ENCODE peak calls at places on chromosomes 13 and 19, in six cellular contexts. E is ovary, R is esophagus muscularis mucosa, D is neural progenitor cell, B is tibial artery, A is uterus. Q is an unnamed sample.

GRCh38 chr19:46697142-46697960 is 19.6 kb downstream of the PRKD2 start:
- DNase-seq in E (peak), R (peak), D (peak), B (peak), A (peak), Q (no peak)

GRCh38 chr19:7562646-7563393 is 27.3 kb downstream of the PNPLA6 start:
- DNase-seq in E (no peak), R (no peak), D (peak), B (no peak), A (no peak), Q (no peak)

GRCh38 chr19:8423821-8424223 is 10.7 kb downstream of the MARCHF2 start:
- DNase-seq in E (peak), R (peak), D (no peak), B (peak), A (peak), Q (peak)

GRCh38 chr19:36152061-36152885 is at the start of gene COX7A1:
- DNase-seq in E (peak), R (peak), D (no peak), B (peak), A (peak), Q (no peak)

GRCh38 chr13:106569233-106570095 is 1.5 kb upstream of the ARGLU1 start:
- DNase-seq in E (no peak), R (no peak), D (no peak), B (no peak), A (no peak), Q (no peak)

GRCh38 chr19:12272980-12273901 is 21.4 kb downstream of the ZNF44 start:
- DNase-seq in E (no peak), R (no peak), D (no peak), B (no peak), A (no peak), Q (no peak)

GRCh38 chr19:46069841-46070341 is 29.1 kb upstream of the IGFL4 start:
- DNase-seq in E (no peak), R (no peak), D (no peak), B (no peak), A (no peak), Q (peak)

GRCh38 chr19:6421075-6422014 is 3.3 kb downstream of the KHSRP start:
- DNase-seq in E (no peak), R (no peak), D (no peak), B (no peak), A (no peak), Q (no peak)

GRCh38 chr19:23384858-23385257 is 10.4 kb downstream of the ZNF91 start:
- DNase-seq in E (no peak), R (no peak), D (no peak), B (no peak), A (no peak), Q (no peak)

GRCh38 chr13:27481766-27482165 is 31.4 kb upstream of the MTIF3 start:
- DNase-seq in E (peak), R (no peak), D (peak), B (no peak), A (peak), Q (no peak)

GRCh38 chr13:72217142-72217541 is 350.1 kb upstream of the DACH1 start:
- DNase-seq in E (no peak), R (no peak), D (no peak), B (no peak), A (no peak), Q (no peak)

GRCh38 chr19:39083983-39084731 is at the start of gene ACP7:
- DNase-seq in E (no peak), R (no peak), D (peak), B (no peak), A (no peak), Q (no peak)

GRCh38 chr19:43789029-43789428 is 8.3 kb upstream of the KCNN4 start:
- DNase-seq in E (no peak), R (no peak), D (peak), B (no peak), A (no peak), Q (no peak)

GRCh38 chr19:45428385-45429231 is 4.9 kb upstream of the ERCC1 start:
- DNase-seq in E (no peak), R (no peak), D (peak), B (peak), A (peak), Q (no peak)

DNA sequence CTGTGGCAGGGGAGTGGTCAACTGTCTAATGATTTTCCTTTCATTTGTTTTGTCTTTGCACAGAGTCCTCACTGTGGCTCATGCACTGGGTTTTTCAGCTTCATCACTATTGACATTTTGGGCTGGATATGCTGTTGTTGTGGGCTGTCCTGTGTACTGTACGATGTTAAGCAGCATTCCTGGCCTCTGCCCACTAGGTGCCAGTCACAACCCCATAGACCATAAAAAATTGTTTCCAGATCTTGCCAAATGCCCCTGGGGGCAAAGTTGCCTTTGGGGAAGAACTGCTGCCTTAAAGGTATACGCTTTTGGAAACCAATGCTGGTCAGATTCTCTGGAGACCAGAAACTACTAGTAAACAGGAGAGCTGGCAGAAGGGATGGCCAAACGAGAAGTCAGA is 310.4 kb downstream of the SPRY2 start:
- DNase-seq in E (no peak), R (no peak), D (peak), B (no peak), A (no peak), Q (no peak)
- TF ChIP-seq CTCF in E (no peak), R (no peak), D (peak), B (peak), A (no peak), Q (no peak)

GRCh38 chr13:51423766-51424165 is 29.1 kb downstream of the INTS6 start:
- DNase-seq in E (no peak), R (no peak), D (no peak), B (no peak), A (no peak), Q (no peak)
- H3K27ac ChIP-seq in E (no peak), R (no peak), D (no peak), B (no peak), A (no peak), Q (no peak)

GRCh38 chr19:2478324-2478755 is 2.4 kb downstream of the GADD45B start:
- DNase-seq in E (peak), R (no peak), D (peak), B (peak), A (peak), Q (no peak)

GRCh38 chr19:2477732-2478191 is 1.8 kb downstream of the GADD45B start:
- DNase-seq in E (no peak), R (no peak), D (no peak), B (peak), A (peak), Q (no peak)

GRCh38 chr19:2478756-2479555 is 3.0 kb downstream of the GADD45B start:
- DNase-seq in E (peak), R (peak), D (peak), B (peak), A (peak), Q (no peak)

GRCh38 chr19:2481466-2481865 is 5.5 kb downstream of the GADD45B start:
- DNase-seq in E (no peak), R (no peak), D (no peak), B (no peak), A (no peak), Q (no peak)

DNA sequence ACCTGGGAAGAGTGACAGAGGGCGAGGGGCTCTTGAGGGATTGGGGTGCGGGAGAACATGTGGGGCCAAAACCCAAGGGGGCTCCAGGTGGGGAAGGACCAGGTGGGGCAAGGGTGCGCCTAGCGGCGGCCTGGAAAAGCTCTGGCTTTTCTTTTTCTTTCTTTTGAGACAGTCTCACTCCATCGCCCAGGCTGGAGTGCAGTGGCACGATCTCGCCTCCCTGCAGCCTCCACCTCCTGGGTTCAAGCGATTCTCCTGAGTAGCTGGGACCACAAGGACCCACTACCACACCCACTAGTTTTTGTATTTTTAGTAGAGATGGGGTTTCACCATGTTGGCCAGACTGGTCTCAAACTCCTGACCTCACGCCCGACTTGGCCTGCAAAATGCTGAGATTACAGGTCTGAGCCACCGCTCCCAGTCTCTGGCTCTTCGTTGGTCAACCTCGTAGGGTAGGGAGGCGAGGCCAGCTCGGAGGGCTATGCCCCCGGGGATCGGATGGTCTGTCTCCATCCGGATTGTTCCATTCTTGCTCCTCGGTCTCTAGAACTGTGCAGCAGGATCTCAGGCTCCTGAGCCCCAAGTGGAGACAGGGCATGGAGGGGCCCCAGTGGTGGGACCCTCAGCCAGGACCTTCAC is 3.7 kb downstream of the GADD45B start:
- DNase-seq in E (no peak), R (no peak), D (no peak), B (no peak), A (no peak), Q (no peak)
- H3K4me3 ChIP-seq in E (peak), R (peak), D (peak), B (peak), A (no peak), Q (peak)

GRCh38 chr13:53142301-53142700 is 113.7 kb downstream of the OLFM4 start:
- DNase-seq in E (no peak), R (no peak), D (no peak), B (no peak), A (no peak), Q (no peak)
- TF ChIP-seq CTCF in E (no peak), R (no peak), D (no peak), B (no peak), A (no peak), Q (no peak)

GRCh38 chr13:40920826-40921225 is 98.3 kb downstream of the ELF1 start:
- DNase-seq in E (no peak), R (no peak), D (no peak), B (no peak), A (no peak), Q (peak)
- H3K27ac ChIP-seq in E (peak), R (peak), D (no peak), B (peak), A (peak), Q (peak)

GRCh38 chr19:10516064-10516385 is 1.2 kb downstream of the S1PR5 start:
- DNase-seq in E (no peak), R (no peak), D (no peak), B (no peak), A (no peak), Q (no peak)

GRCh38 chr19:10517760-10518443 is 655 bp upstream of the S1PR5 start:
- DNase-seq in E (no peak), R (no peak), D (peak), B (no peak), A (no peak), Q (no peak)

GRCh38 chr19:10517361-10517759 is at the start of gene S1PR5:
- DNase-seq in E (no peak), R (no peak), D (peak), B (no peak), A (no peak), Q (no peak)

GRCh38 chr19:10518444-10519361 is 1.5 kb upstream of the S1PR5 start:
- DNase-seq in E (no peak), R (no peak), D (peak), B (no peak), A (no peak), Q (no peak)

DNA sequence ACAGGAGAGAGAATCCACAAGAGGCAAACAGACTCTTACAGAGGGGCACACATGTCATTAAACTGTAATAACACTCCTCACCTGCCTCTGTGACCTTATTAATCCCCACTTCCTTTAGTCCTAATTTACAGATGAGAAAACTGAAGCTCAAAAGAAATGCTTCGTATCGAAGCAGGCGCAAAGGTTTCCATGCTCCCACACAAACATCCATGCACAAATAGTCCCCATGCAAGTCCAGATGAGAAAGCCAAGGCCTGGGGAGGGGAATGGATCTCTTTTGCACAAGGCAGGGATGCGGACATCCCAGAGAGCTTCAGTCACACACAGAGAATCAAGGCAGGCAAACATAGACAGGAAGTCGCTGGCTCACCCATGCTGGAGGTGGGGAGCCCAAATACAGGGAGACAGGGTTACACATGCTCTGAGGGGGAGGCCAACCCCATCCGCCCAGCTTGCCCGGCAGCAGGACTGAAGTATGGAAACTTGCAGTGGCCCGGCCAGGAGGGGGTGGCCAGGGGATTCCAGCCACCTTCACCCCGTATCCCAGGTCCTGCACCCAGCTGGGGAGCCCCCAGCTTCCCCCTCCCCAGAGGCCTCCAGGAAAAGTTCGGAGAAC is 468 bp downstream of the S1PR5 start:
- DNase-seq in E (no peak), R (no peak), D (no peak), B (no peak), A (no peak), Q (no peak)
- H3K4me3 ChIP-seq in E (no peak), R (peak), D (peak), B (peak), A (no peak), Q (peak)